ENCODE peak calls at places on chromosomes 3 and 15, in nine cellular contexts. One of them, this sample, is unnamed.

GRCh38 chr15:81091889-81092558 is 42.0 kb upstream of the CFAP161 start:
- DNase-seq in OCI-LY7: no peak
- DNase-seq in COR-L47: no peak
- DNase-seq in activated CD8-positive, alpha-beta memory T cell treated with anti-CD3 and anti-CD28 coated beads for 24 hours: no peak
- DNase-seq in GM18507: no peak
- DNase-seq in A172: peak
- DNase-seq in NCI-H1092: no peak
- DNase-seq in NCI-H774: no peak
- DNase-seq in endothelial cell: no peak
- DNase-seq in this sample: peak

GRCh38 chr15:43998607-43999006 is 171.8 kb downstream of the WDR76 start:
- DNase-seq in OCI-LY7: no peak
- DNase-seq in COR-L47: no peak
- DNase-seq in activated CD8-positive, alpha-beta memory T cell treated with anti-CD3 and anti-CD28 coated beads for 24 hours: no peak
- DNase-seq in GM18507: no peak
- DNase-seq in A172: peak
- DNase-seq in NCI-H1092: no peak
- DNase-seq in NCI-H774: no peak
- DNase-seq in endothelial cell: no peak
- DNase-seq in this sample: no peak

GRCh38 chr3:30689202-30689641 is 82.8 kb downstream of the TGFBR2 start:
- DNase-seq in OCI-LY7: no peak
- DNase-seq in COR-L47: no peak
- DNase-seq in activated CD8-positive, alpha-beta memory T cell treated with anti-CD3 and anti-CD28 coated beads for 24 hours: no peak
- DNase-seq in GM18507: no peak
- DNase-seq in A172: peak
- DNase-seq in NCI-H1092: no peak
- DNase-seq in NCI-H774: no peak
- DNase-seq in endothelial cell: no peak
- DNase-seq in this sample: peak

GRCh38 chr3:135503429-135504083 is 462.0 kb upstream of the PPP2R3A start:
- DNase-seq in OCI-LY7: peak
- DNase-seq in COR-L47: peak
- DNase-seq in activated CD8-positive, alpha-beta memory T cell treated with anti-CD3 and anti-CD28 coated beads for 24 hours: no peak
- DNase-seq in GM18507: peak
- DNase-seq in A172: peak
- DNase-seq in NCI-H1092: peak
- DNase-seq in NCI-H774: peak
- DNase-seq in endothelial cell: peak
- DNase-seq in this sample: peak

GRCh38 chr3:63993653-63994079 is 29.6 kb downstream of the PSMD6 start:
- DNase-seq in OCI-LY7: peak
- DNase-seq in COR-L47: peak
- DNase-seq in activated CD8-positive, alpha-beta memory T cell treated with anti-CD3 and anti-CD28 coated beads for 24 hours: peak
- DNase-seq in GM18507: peak
- DNase-seq in A172: peak
- DNase-seq in NCI-H1092: peak
- DNase-seq in NCI-H774: peak
- DNase-seq in endothelial cell: peak
- DNase-seq in this sample: peak

GRCh38 chr3:156668073-156668763 is 6.2 kb upstream of the TIPARP start:
- DNase-seq in OCI-LY7: no peak
- DNase-seq in COR-L47: no peak
- DNase-seq in activated CD8-positive, alpha-beta memory T cell treated with anti-CD3 and anti-CD28 coated beads for 24 hours: no peak
- DNase-seq in GM18507: no peak
- DNase-seq in A172: no peak
- DNase-seq in NCI-H1092: no peak
- DNase-seq in NCI-H774: no peak
- DNase-seq in endothelial cell: no peak
- DNase-seq in this sample: no peak

GRCh38 chr3:89107461-89108035 is at the start of gene EPHA3:
- DNase-seq in OCI-LY7: no peak
- DNase-seq in COR-L47: peak
- DNase-seq in activated CD8-positive, alpha-beta memory T cell treated with anti-CD3 and anti-CD28 coated beads for 24 hours: peak
- DNase-seq in GM18507: no peak
- DNase-seq in A172: peak
- DNase-seq in NCI-H1092: peak
- DNase-seq in NCI-H774: peak
- DNase-seq in endothelial cell: peak
- DNase-seq in this sample: no peak

GRCh38 chr3:38000965-38001455 is 10.4 kb downstream of the VILL start:
- DNase-seq in OCI-LY7: no peak
- DNase-seq in COR-L47: no peak
- DNase-seq in activated CD8-positive, alpha-beta memory T cell treated with anti-CD3 and anti-CD28 coated beads for 24 hours: no peak
- DNase-seq in GM18507: no peak
- DNase-seq in A172: no peak
- DNase-seq in NCI-H1092: no peak
- DNase-seq in NCI-H774: no peak
- DNase-seq in endothelial cell: no peak
- DNase-seq in this sample: no peak

GRCh38 chr3:186902713-186903112 is 27.6 kb upstream of the ST6GAL1 start:
- DNase-seq in OCI-LY7: no peak
- DNase-seq in COR-L47: no peak
- DNase-seq in activated CD8-positive, alpha-beta memory T cell treated with anti-CD3 and anti-CD28 coated beads for 24 hours: no peak
- DNase-seq in GM18507: no peak
- DNase-seq in A172: no peak
- DNase-seq in NCI-H1092: no peak
- DNase-seq in NCI-H774: no peak
- DNase-seq in endothelial cell: no peak
- DNase-seq in this sample: no peak

GRCh38 chr15:33586791-33587697 is 276.3 kb downstream of the RYR3 start:
- DNase-seq in OCI-LY7: no peak
- DNase-seq in COR-L47: no peak
- DNase-seq in activated CD8-positive, alpha-beta memory T cell treated with anti-CD3 and anti-CD28 coated beads for 24 hours: no peak
- DNase-seq in GM18507: no peak
- DNase-seq in A172: no peak
- DNase-seq in NCI-H1092: no peak
- DNase-seq in NCI-H774: no peak
- DNase-seq in endothelial cell: no peak
- DNase-seq in this sample: no peak

GRCh38 chr3:54343495-54343894 is 221.1 kb downstream of the CACNA2D3 start:
- DNase-seq in OCI-LY7: no peak
- DNase-seq in COR-L47: no peak
- DNase-seq in activated CD8-positive, alpha-beta memory T cell treated with anti-CD3 and anti-CD28 coated beads for 24 hours: no peak
- DNase-seq in GM18507: no peak
- DNase-seq in A172: no peak
- DNase-seq in NCI-H1092: no peak
- DNase-seq in NCI-H774: no peak
- DNase-seq in endothelial cell: no peak
- DNase-seq in this sample: no peak

GRCh38 chr3:9826815-9827574 is 16.8 kb downstream of the RPUSD3 start:
- DNase-seq in OCI-LY7: peak
- DNase-seq in COR-L47: no peak
- DNase-seq in activated CD8-positive, alpha-beta memory T cell treated with anti-CD3 and anti-CD28 coated beads for 24 hours: no peak
- DNase-seq in GM18507: no peak
- DNase-seq in A172: peak
- DNase-seq in NCI-H1092: no peak
- DNase-seq in NCI-H774: no peak
- DNase-seq in endothelial cell: peak
- DNase-seq in this sample: no peak

GRCh38 chr3:197201840-197202452 is 96.5 kb downstream of the DLG1 start:
- DNase-seq in OCI-LY7: no peak
- DNase-seq in COR-L47: no peak
- DNase-seq in activated CD8-positive, alpha-beta memory T cell treated with anti-CD3 and anti-CD28 coated beads for 24 hours: no peak
- DNase-seq in GM18507: no peak
- DNase-seq in A172: no peak
- DNase-seq in NCI-H1092: no peak
- DNase-seq in NCI-H774: no peak
- DNase-seq in endothelial cell: no peak
- DNase-seq in this sample: no peak

GRCh38 chr3:40939113-40940070 is 259.9 kb upstream of the CTNNB1 start:
- DNase-seq in OCI-LY7: no peak
- DNase-seq in COR-L47: no peak
- DNase-seq in activated CD8-positive, alpha-beta memory T cell treated with anti-CD3 and anti-CD28 coated beads for 24 hours: no peak
- DNase-seq in GM18507: no peak
- DNase-seq in A172: no peak
- DNase-seq in NCI-H1092: no peak
- DNase-seq in NCI-H774: no peak
- DNase-seq in endothelial cell: no peak
- DNase-seq in this sample: no peak

GRCh38 chr3:28915711-28916481 is 365.0 kb upstream of the RBMS3 start:
- DNase-seq in OCI-LY7: peak
- DNase-seq in COR-L47: no peak
- DNase-seq in activated CD8-positive, alpha-beta memory T cell treated with anti-CD3 and anti-CD28 coated beads for 24 hours: no peak
- DNase-seq in GM18507: no peak
- DNase-seq in A172: peak
- DNase-seq in NCI-H1092: no peak
- DNase-seq in NCI-H774: no peak
- DNase-seq in endothelial cell: peak
- DNase-seq in this sample: peak

GRCh38 chr15:31100738-31101137 is 787 bp downstream of the TRPM1 start:
- DNase-seq in OCI-LY7: no peak
- DNase-seq in COR-L47: no peak
- DNase-seq in activated CD8-positive, alpha-beta memory T cell treated with anti-CD3 and anti-CD28 coated beads for 24 hours: no peak
- DNase-seq in GM18507: no peak
- DNase-seq in A172: no peak
- DNase-seq in NCI-H1092: no peak
- DNase-seq in NCI-H774: peak
- DNase-seq in endothelial cell: no peak
- DNase-seq in this sample: no peak

GRCh38 chr3:131109156-131109555 is 82.5 kb downstream of the NEK11 start:
- DNase-seq in OCI-LY7: no peak
- DNase-seq in COR-L47: no peak
- DNase-seq in activated CD8-positive, alpha-beta memory T cell treated with anti-CD3 and anti-CD28 coated beads for 24 hours: no peak
- DNase-seq in GM18507: no peak
- DNase-seq in A172: peak
- DNase-seq in NCI-H1092: no peak
- DNase-seq in NCI-H774: no peak
- DNase-seq in endothelial cell: no peak
- DNase-seq in this sample: no peak

GRCh38 chr15:101536166-101536874 is 46.8 kb upstream of the PCSK6 start:
- DNase-seq in OCI-LY7: no peak
- DNase-seq in COR-L47: no peak
- DNase-seq in activated CD8-positive, alpha-beta memory T cell treated with anti-CD3 and anti-CD28 coated beads for 24 hours: peak
- DNase-seq in GM18507: no peak
- DNase-seq in A172: peak
- DNase-seq in NCI-H1092: no peak
- DNase-seq in NCI-H774: no peak
- DNase-seq in endothelial cell: no peak
- DNase-seq in this sample: no peak

GRCh38 chr3:51982352-51982837 is 940 bp upstream of the ACY1 start:
- DNase-seq in OCI-LY7: peak
- DNase-seq in COR-L47: peak
- DNase-seq in activated CD8-positive, alpha-beta memory T cell treated with anti-CD3 and anti-CD28 coated beads for 24 hours: peak
- DNase-seq in GM18507: no peak
- DNase-seq in A172: peak
- DNase-seq in NCI-H1092: peak
- DNase-seq in NCI-H774: no peak
- DNase-seq in endothelial cell: peak
- DNase-seq in this sample: peak

GRCh38 chr15:75063889-75064288 is 40.5 kb downstream of the PPCDC start:
- DNase-seq in OCI-LY7: no peak
- DNase-seq in COR-L47: no peak
- DNase-seq in activated CD8-positive, alpha-beta memory T cell treated with anti-CD3 and anti-CD28 coated beads for 24 hours: peak
- DNase-seq in GM18507: no peak
- DNase-seq in A172: no peak
- DNase-seq in NCI-H1092: no peak
- DNase-seq in NCI-H774: no peak
- DNase-seq in endothelial cell: no peak
- DNase-seq in this sample: no peak

GRCh38 chr3:101518421-101518871 is 5.4 kb upstream of the SENP7 start:
- DNase-seq in OCI-LY7: peak
- DNase-seq in COR-L47: no peak
- DNase-seq in activated CD8-positive, alpha-beta memory T cell treated with anti-CD3 and anti-CD28 coated beads for 24 hours: peak
- DNase-seq in GM18507: peak
- DNase-seq in A172: no peak
- DNase-seq in NCI-H1092: no peak
- DNase-seq in NCI-H774: no peak
- DNase-seq in endothelial cell: no peak
- DNase-seq in this sample: no peak

GRCh38 chr15:41796457-41796856 is 22.2 kb downstream of the MAPKBP1 start:
- DNase-seq in OCI-LY7: no peak
- DNase-seq in COR-L47: no peak
- DNase-seq in activated CD8-positive, alpha-beta memory T cell treated with anti-CD3 and anti-CD28 coated beads for 24 hours: no peak
- DNase-seq in GM18507: no peak
- DNase-seq in A172: no peak
- DNase-seq in NCI-H1092: no peak
- DNase-seq in NCI-H774: no peak
- DNase-seq in endothelial cell: no peak
- DNase-seq in this sample: no peak

GRCh38 chr15:23422099-23422945 is 24.7 kb downstream of the GOLGA6L2 start:
- DNase-seq in OCI-LY7: no peak
- DNase-seq in COR-L47: no peak
- DNase-seq in activated CD8-positive, alpha-beta memory T cell treated with anti-CD3 and anti-CD28 coated beads for 24 hours: no peak
- DNase-seq in GM18507: no peak
- DNase-seq in A172: peak
- DNase-seq in NCI-H1092: no peak
- DNase-seq in NCI-H774: no peak
- DNase-seq in endothelial cell: no peak
- DNase-seq in this sample: no peak

GRCh38 chr3:192866804-192867203 is 50.9 kb downstream of the MB21D2 start:
- DNase-seq in OCI-LY7: no peak
- DNase-seq in COR-L47: no peak
- DNase-seq in activated CD8-positive, alpha-beta memory T cell treated with anti-CD3 and anti-CD28 coated beads for 24 hours: no peak
- DNase-seq in GM18507: no peak
- DNase-seq in A172: no peak
- DNase-seq in NCI-H1092: no peak
- DNase-seq in NCI-H774: no peak
- DNase-seq in endothelial cell: no peak
- DNase-seq in this sample: no peak

GRCh38 chr3:180102134-180102533 is 65.4 kb upstream of the PEX5L start:
- DNase-seq in OCI-LY7: no peak
- DNase-seq in COR-L47: no peak
- DNase-seq in activated CD8-positive, alpha-beta memory T cell treated with anti-CD3 and anti-CD28 coated beads for 24 hours: no peak
- DNase-seq in GM18507: no peak
- DNase-seq in A172: no peak
- DNase-seq in NCI-H1092: no peak
- DNase-seq in NCI-H774: no peak
- DNase-seq in endothelial cell: no peak
- DNase-seq in this sample: no peak

GRCh38 chr3:117045143-117045542 is 335.6 kb downstream of the TUSC7 start:
- DNase-seq in OCI-LY7: no peak
- DNase-seq in COR-L47: no peak
- DNase-seq in activated CD8-positive, alpha-beta memory T cell treated with anti-CD3 and anti-CD28 coated beads for 24 hours: no peak
- DNase-seq in GM18507: no peak
- DNase-seq in A172: no peak
- DNase-seq in NCI-H1092: no peak
- DNase-seq in NCI-H774: no peak
- DNase-seq in endothelial cell: no peak
- DNase-seq in this sample: no peak

This sample was measured in HCT116.